ENCODE peak calls at places on chromosome 1, in seven cellular contexts. S, W, M, A, J, E and V are unnamed samples.

GRCh38 chr1:245585252-245585959 is 430.6 kb downstream of the KIF26B start:
- DNase-seq in S (no peak), W (no peak), M (no peak), A (peak; percentile 52), J (peak; percentile 89), E (peak; percentile 40), V (no peak)

GRCh38 chr1:157231844-157232550 is 93.8 kb upstream of the ETV3 start:
- DNase-seq in S (no peak), W (no peak), M (no peak), A (no peak), J (no peak), E (no peak), V (no peak)

GRCh38 chr1:77888429-77889239 is at the start of gene NEXN:
- DNase-seq in S (peak; percentile 53), W (peak; percentile 23), M (peak; percentile 90), A (peak; percentile 38), J (peak; percentile 61), E (peak; percentile 14), V (no peak)

GRCh38 chr1:20486457-20487235 is 636 bp upstream of the CAMK2N1 start:
- DNase-seq in S (no peak), W (peak; percentile 24), M (peak; percentile 74), A (no peak), J (peak; percentile 28), E (no peak), V (no peak)

GRCh38 chr1:185317886-185318310 is 855 bp upstream of the IVNS1ABP start:
- DNase-seq in S (peak; percentile 70), W (peak; percentile 68), M (peak; percentile 85), A (peak; percentile 17), J (no peak), E (peak; percentile 59), V (peak; percentile 79)

GRCh38 chr1:89363196-89363595 is 663 bp upstream of the GBP6 start:
- DNase-seq in S (no peak), W (no peak), M (no peak), A (no peak), J (peak; percentile 28), E (no peak), V (no peak)

GRCh38 chr1:2563205-2563604 is 7.0 kb downstream of the TNFRSF14 start:
- DNase-seq in S (no peak), W (no peak), M (no peak), A (no peak), J (no peak), E (no peak), V (no peak)

GRCh38 chr1:53999920-54000319 is 18.1 kb downstream of the LDLRAD1 start:
- DNase-seq in S (no peak), W (no peak), M (no peak), A (no peak), J (no peak), E (no peak), V (no peak)

GRCh38 chr1:181104790-181105133 is 16.3 kb downstream of the IER5 start:
- DNase-seq in S (peak; percentile 69), W (peak; percentile 52), M (no peak), A (no peak), J (no peak), E (no peak), V (peak; percentile 63)

GRCh38 chr1:221565718-221566117 is 176.2 kb downstream of the DUSP10 start:
- DNase-seq in S (no peak), W (no peak), M (no peak), A (no peak), J (no peak), E (no peak), V (no peak)

GRCh38 chr1:174942547-174943255 is 57.0 kb upstream of the CACYBP start:
- DNase-seq in S (no peak), W (no peak), M (no peak), A (no peak), J (no peak), E (no peak), V (peak; percentile 51)